ENCODE peak calls at places on chromosomes 16 and 17, in nine cellular contexts. L is iPS DF 6.9; R is T-helper 9 cell; Z is myocyte; N is left ventricle myocardium inferior; X is posterior vena cava; A is amniotic stem cell; Q is stimulated activated CD4-positive, alpha-beta T cell treated with anti-CD3 and anti-CD28 coated beads, TNF-alpha, amount 100 ng/mL, for 4 hours; U is ureter. C is an unnamed sample.

GRCh38 chr16:68146583-68146982 is 61.4 kb downstream of the NFATC3 start:
- DNase-seq in L (no peak), R (no peak), Z (peak), N (no peak), X (no peak), A (no peak), Q (no peak), U (no peak), C (no peak)

GRCh38 chr17:32120086-32120485 is 22.2 kb upstream of the RHOT1 start:
- DNase-seq in L (no peak), R (no peak), Z (no peak), N (no peak), X (no peak), A (no peak), Q (no peak), U (no peak), C (no peak)

GRCh38 chr17:71460943-71461342 is 659.9 kb upstream of the SOX9 start:
- DNase-seq in L (no peak), R (no peak), Z (peak), N (no peak), X (no peak), A (no peak), Q (no peak), U (no peak), C (no peak)

GRCh38 chr16:19429271-19429670 is 11.6 kb downstream of the TMC5 start:
- DNase-seq in L (no peak), R (no peak), Z (no peak), N (no peak), X (no peak), A (no peak), Q (no peak), U (no peak), C (no peak)

GRCh38 chr17:4597975-4598374 is 13.6 kb downstream of the SMTNL2 start:
- DNase-seq in L (no peak), R (no peak), Z (no peak), N (peak), X (no peak), A (no peak), Q (no peak), U (no peak), C (no peak)

GRCh38 chr17:4600563-4600962 is 16.2 kb downstream of the SMTNL2 start:
- DNase-seq in L (no peak), R (no peak), Z (peak), N (peak), X (no peak), A (no peak), Q (no peak), U (no peak), C (no peak)

GRCh38 chr16:13517856-13518255 is 402.1 kb upstream of the ERCC4 start:
- DNase-seq in L (no peak), R (no peak), Z (no peak), N (no peak), X (no peak), A (no peak), Q (no peak), U (no peak), C (no peak)

GRCh38 chr17:65660947-65661346 is 99.5 kb upstream of the AXIN2 start:
- DNase-seq in L (no peak), R (no peak), Z (peak), N (no peak), X (no peak), A (no peak), Q (no peak), U (no peak), C (no peak)

GRCh38 chr17:81912441-81913309 is 1.5 kb upstream of the PCYT2 start:
- DNase-seq in L (no peak), R (no peak), Z (no peak), N (no peak), X (no peak), A (no peak), Q (no peak), U (no peak), C (no peak)

GRCh38 chr17:6303664-6304063 is 131.3 kb downstream of the AIPL1 start:
- DNase-seq in L (no peak), R (no peak), Z (peak), N (peak), X (no peak), A (no peak), Q (no peak), U (no peak), C (no peak)

GRCh38 chr16:79213214-79213613 is 387.3 kb downstream of the MAF start:
- DNase-seq in L (no peak), R (no peak), Z (no peak), N (no peak), X (no peak), A (no peak), Q (no peak), U (no peak), C (no peak)

GRCh38 chr16:48434653-48435318 is 49.6 kb upstream of the SIAH1 start:
- DNase-seq in L (no peak), R (no peak), Z (no peak), N (no peak), X (no peak), A (no peak), Q (no peak), U (no peak), C (no peak)

GRCh38 chr17:43714338-43715149 is 44.0 kb downstream of the SOST start:
- DNase-seq in L (no peak), R (no peak), Z (no peak), N (no peak), X (no peak), A (no peak), Q (no peak), U (no peak), C (no peak)

GRCh38 chr16:3787924-3788661 is 70.8 kb upstream of the TRAP1 start:
- DNase-seq in L (no peak), R (no peak), Z (no peak), N (no peak), X (no peak), A (no peak), Q (no peak), U (no peak), C (no peak)

GRCh38 chr17:77793146-77793887 is 165.2 kb upstream of the TNRC6C start:
- DNase-seq in L (no peak), R (no peak), Z (no peak), N (no peak), X (peak), A (no peak), Q (no peak), U (no peak), C (no peak)

GRCh38 chr17:1177099-1177996 is 2.4 kb downstream of the ABR start:
- DNase-seq in L (no peak), R (no peak), Z (no peak), N (peak), X (no peak), A (peak), Q (no peak), U (no peak), C (no peak)